ENCODE peak calls at places on chromosomes 13 and 19, in ten cellular contexts. A is uterus, B is cardiac muscle cell, C is lung, P is IMR-90, O is colonic mucosa, Q is foreskin fibroblast, W is OCI-LY7, F is tibial nerve, I is breast epithelium. H is an unnamed sample.

GRCh38 chr13:56953965-56954364 is 186.8 kb upstream of the PRR20A start:
- DNase-seq in A (no peak), B (no peak), C (no peak), P (no peak), O (no peak), Q (no peak), W (no peak), F (no peak), I (no peak), H (no peak)

GRCh38 chr13:93776936-93777335 is 550.3 kb downstream of the GPC6 start:
- DNase-seq in A (no peak), B (no peak), C (no peak), P (peak), O (no peak), Q (peak), W (no peak), F (no peak), I (no peak), H (peak)

GRCh38 chr19:24159707-24160106 is 72.7 kb downstream of the ZNF254 start:
- DNase-seq in A (no peak), B (no peak), C (no peak), P (peak), O (no peak), Q (peak), W (peak), F (no peak), I (no peak), H (peak)

GRCh38 chr13:33153421-33154381 is 131.9 kb downstream of the STARD13 start:
- DNase-seq in A (no peak), B (no peak), C (no peak), P (peak), O (no peak), Q (peak), W (peak), F (no peak), I (no peak), H (peak)

GRCh38 chr13:74452176-74452575 is 318.0 kb upstream of the KLF12 start:
- DNase-seq in A (no peak), B (no peak), C (no peak), P (peak), O (no peak), Q (no peak), W (no peak), F (no peak), I (no peak), H (peak)

GRCh38 chr19:1261512-1261862 is 7.6 kb upstream of the CIRBP start:
- DNase-seq in A (no peak), B (no peak), C (no peak), P (no peak), O (no peak), Q (peak), W (peak), F (no peak), I (no peak), H (no peak)

GRCh38 chr19:14370169-14370998 is 10.9 kb upstream of the ADGRE5 start:
- DNase-seq in A (no peak), B (no peak), C (no peak), P (no peak), O (no peak), Q (no peak), W (peak), F (no peak), I (no peak), H (no peak)

GRCh38 chr19:53649746-53650593 is 18.2 kb downstream of the DPRX start:
- DNase-seq in A (no peak), B (no peak), C (no peak), P (no peak), O (no peak), Q (no peak), W (no peak), F (no peak), I (no peak), H (peak)

DNA sequence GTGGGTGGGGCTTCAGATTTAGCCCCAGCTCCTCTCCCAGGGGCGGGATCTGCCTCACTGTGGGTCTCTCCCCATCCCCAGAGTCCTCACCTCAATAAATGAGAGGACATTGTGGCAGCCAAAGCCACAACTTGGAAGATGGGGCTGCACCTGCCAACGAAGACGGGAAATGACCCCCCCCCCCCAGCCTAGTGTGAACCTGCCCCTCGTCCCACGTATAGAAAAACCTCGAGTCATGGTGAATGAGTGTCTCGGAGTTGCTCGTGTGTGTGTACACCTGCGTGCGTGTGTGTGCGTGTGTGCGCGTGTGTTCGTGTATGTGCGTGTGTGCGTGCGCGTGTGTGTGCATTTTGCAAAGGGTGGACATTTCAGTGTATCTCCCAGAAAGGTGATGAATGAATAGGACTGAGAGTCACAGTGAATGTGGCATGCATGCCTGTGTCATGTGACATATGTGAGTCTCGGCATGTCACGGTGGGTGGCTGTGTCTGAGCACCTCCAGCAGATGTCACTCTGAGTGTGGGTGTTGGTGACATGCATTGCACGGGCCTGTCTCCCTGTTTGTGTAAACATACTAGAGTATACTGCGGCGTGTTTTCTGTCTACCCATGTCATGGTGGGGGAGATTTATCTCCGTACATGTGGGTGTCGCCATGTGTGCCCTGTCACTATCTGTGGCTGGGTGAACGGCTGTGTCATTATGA is 1.5 kb upstream of the TRAPPC5 start:
- DNase-seq in A (no peak), B (no peak), C (no peak), P (no peak), O (no peak), Q (no peak), W (peak), F (no peak), I (no peak), H (no peak)
- TF ChIP-seq CTCF in A (no peak), B (no peak), C (no peak), P (no peak), O (no peak), Q (no peak), W (peak), F (peak), I (no peak), H (no peak)

GRCh38 chr13:99892189-99892588 is 79.4 kb downstream of the ZIC5 start:
- DNase-seq in A (no peak), B (no peak), C (no peak), P (no peak), O (no peak), Q (no peak), W (no peak), F (no peak), I (no peak), H (no peak)
- H3K4me3 ChIP-seq in A (no peak), B (no peak), C (no peak), P (no peak), O (no peak), Q (no peak), W (no peak), F (no peak), I (no peak), H (no peak)

GRCh38 chr19:48064509-48064908 is 20.6 kb upstream of the CABP5 start:
- DNase-seq in A (no peak), B (no peak), C (no peak), P (peak), O (no peak), Q (peak), W (no peak), F (no peak), I (no peak), H (peak)

GRCh38 chr19:48069435-48069834 is 25.6 kb upstream of the CABP5 start:
- DNase-seq in A (no peak), B (no peak), C (no peak), P (no peak), O (no peak), Q (no peak), W (no peak), F (no peak), I (no peak), H (no peak)
- TF ChIP-seq CTCF in A (no peak), B (peak), C (no peak), P (no peak), O (no peak), Q (peak), W (no peak), F (no peak), I (no peak), H (no peak)

GRCh38 chr19:38224014-38224862 is at the start of gene DPF1:
- DNase-seq in A (no peak), B (peak), C (no peak), P (peak), O (no peak), Q (peak), W (peak), F (no peak), I (no peak), H (peak)

GRCh38 chr19:38221421-38221820 is 2.6 kb downstream of the DPF1 start:
- DNase-seq in A (no peak), B (no peak), C (no peak), P (no peak), O (no peak), Q (no peak), W (no peak), F (no peak), I (no peak), H (no peak)

GRCh38 chr19:38221919-38222828 is 1.8 kb downstream of the DPF1 start:
- DNase-seq in A (no peak), B (no peak), C (no peak), P (no peak), O (no peak), Q (no peak), W (no peak), F (no peak), I (no peak), H (no peak)

GRCh38 chr19:38223617-38224013 is 407 bp downstream of the DPF1 start:
- DNase-seq in A (no peak), B (no peak), C (no peak), P (no peak), O (no peak), Q (no peak), W (no peak), F (no peak), I (no peak), H (no peak)

GRCh38 chr19:38223119-38223523 is 901 bp downstream of the DPF1 start:
- DNase-seq in A (no peak), B (no peak), C (no peak), P (no peak), O (no peak), Q (no peak), W (no peak), F (no peak), I (no peak), H (no peak)
- H3K4me3 ChIP-seq in A (no peak), B (no peak), C (no peak), P (no peak), O (no peak), Q (no peak), W (peak), F (no peak), I (no peak), H (no peak)

GRCh38 chr13:19984430-19985218 is 26.1 kb downstream of the ZMYM2 start:
- DNase-seq in A (no peak), B (peak), C (no peak), P (peak), O (no peak), Q (peak), W (peak), F (no peak), I (no peak), H (peak)
- TF ChIP-seq CTCF in A (peak), B (peak), C (peak), P (peak), O (no peak), Q (peak), W (peak), F (peak), I (no peak), H (peak)

DNA sequence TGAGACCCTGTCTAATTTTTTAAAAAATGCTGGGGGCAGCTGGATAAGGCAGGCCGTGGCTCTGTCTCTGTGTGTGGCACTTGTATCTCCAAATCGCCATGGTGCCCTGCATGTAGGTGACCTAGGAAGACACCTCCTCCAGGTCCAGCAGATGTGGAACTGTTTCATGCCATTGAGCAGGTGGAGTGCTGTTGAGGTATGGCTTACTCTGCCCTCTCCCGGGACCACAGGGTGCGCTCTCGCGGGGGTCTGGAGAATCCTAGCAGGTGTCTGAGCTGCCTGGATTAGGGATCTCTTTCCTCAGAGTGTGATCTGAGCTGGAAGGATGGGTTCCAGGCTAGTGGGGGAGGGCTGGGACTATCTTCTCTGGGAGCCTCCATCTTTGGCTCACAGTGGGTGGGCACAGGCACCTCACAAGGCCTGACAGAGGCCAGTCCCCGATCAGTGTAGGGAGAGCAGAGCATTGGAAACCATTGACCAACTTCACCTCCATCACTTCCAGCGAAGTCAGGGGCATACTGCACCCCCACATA is 67.7 kb upstream of the TM9SF2 start:
- DNase-seq in A (no peak), B (no peak), C (no peak), P (no peak), O (no peak), Q (no peak), W (no peak), F (no peak), I (no peak), H (no peak)
- H3K4me3 ChIP-seq in A (no peak), B (no peak), C (no peak), P (no peak), O (no peak), Q (no peak), W (no peak), F (no peak), I (no peak), H (no peak)

GRCh38 chr13:23467932-23468278 is 34.4 kb upstream of the SACS start:
- DNase-seq in A (no peak), B (no peak), C (no peak), P (no peak), O (no peak), Q (no peak), W (no peak), F (no peak), I (no peak), H (no peak)
- TF ChIP-seq CTCF in A (no peak), B (no peak), C (no peak), P (no peak), O (no peak), Q (no peak), W (no peak), F (no peak), I (no peak), H (no peak)

DNA sequence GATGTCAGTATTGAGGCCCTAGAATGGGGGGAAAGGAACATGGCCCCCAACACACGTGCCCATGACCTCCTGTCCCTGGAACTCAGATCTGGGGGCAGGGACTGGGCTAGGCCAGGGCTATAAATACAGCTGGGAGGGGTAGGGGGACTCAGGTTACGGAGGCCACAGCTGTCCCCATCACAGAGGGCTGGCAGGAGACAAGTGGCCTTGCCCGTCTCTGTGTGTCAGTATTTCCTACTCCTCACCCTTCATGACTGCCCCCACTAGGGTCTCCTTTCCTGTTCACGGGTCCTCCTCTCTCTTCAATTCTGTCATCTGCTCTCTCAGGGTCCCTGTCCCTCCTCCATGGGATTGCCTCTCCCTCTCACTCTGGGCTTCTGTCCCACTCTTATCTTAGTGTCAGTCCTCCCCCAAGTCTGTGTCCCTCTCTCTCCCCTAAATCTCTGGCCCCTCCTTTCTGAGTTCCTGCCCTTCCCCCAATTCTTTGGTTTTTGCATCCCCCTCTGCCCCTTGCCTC is 692 bp upstream of the HRC start:
- DNase-seq in A (no peak), B (peak), C (no peak), P (no peak), O (no peak), Q (no peak), W (no peak), F (no peak), I (no peak), H (no peak)
- H3K4me3 ChIP-seq in A (no peak), B (peak), C (no peak), P (no peak), O (no peak), Q (no peak), W (no peak), F (no peak), I (no peak), H (no peak)

GRCh38 chr13:20720499-20720898 is 17.0 kb downstream of the IL17D start:
- DNase-seq in A (no peak), B (no peak), C (no peak), P (no peak), O (no peak), Q (no peak), W (no peak), F (no peak), I (no peak), H (no peak)
- TF ChIP-seq CTCF in A (no peak), B (no peak), C (no peak), P (no peak), O (no peak), Q (no peak), W (no peak), F (no peak), I (no peak), H (no peak)

DNA sequence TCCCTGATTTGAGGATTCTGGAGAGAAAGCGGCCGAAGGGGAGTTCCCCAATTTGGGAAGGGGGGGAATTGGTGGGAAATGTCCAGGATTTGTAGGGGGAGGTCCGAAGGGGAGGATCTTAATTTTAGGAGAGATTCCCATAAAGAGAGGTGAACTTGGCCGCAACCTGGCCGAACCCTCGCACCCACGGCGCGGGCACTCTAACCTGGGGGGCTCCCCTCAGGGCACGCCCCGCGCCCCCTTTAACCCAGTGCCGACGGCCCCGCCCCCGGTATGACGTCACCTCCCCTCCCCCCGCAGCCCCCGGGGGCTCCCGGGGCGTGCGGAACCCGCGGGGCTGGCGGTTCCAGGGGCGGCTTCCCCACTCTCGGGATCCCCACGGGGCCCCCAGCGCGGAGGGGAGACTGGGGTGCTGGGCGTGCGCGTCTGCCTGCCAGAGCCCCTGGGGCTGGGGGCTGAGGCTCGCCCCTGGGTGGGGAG is 1.1 kb downstream of the PTPRS start:
- DNase-seq in A (no peak), B (no peak), C (no peak), P (no peak), O (no peak), Q (no peak), W (no peak), F (no peak), I (no peak), H (no peak)
- H3K4me3 ChIP-seq in A (peak), B (peak), C (no peak), P (peak), O (no peak), Q (peak), W (peak), F (peak), I (peak), H (peak)

H was measured in fibroblast of villous mesenchyme.